ENCODE peak calls at places on chromosomes 1 and 21, in six cellular contexts. G is stimulated activated CD8-positive, alpha-beta memory T cell treated with anti-CD3 and anti-CD28 coated beads, Interleukin-4, amount 100 ng/mL, for 48 hours; H is endothelial cell; R is activated T-helper 1 cell treated with anti-CD3 and anti-CD28 coated beads, Interleukin-12 subunit alpha, Interleukin-12 subunit beta, Interleukin-2, Interleukin-4 antibody, amounts not matched to agents 30 ng/mL and 10 ng/mL and 1 ng/mL, durations not matched to agents 14 hours and 24 hours and 36 hours; F is astrocyte of the spinal cord; C is left colon. U is an unnamed sample.

GRCh38 chr1:210407207-210407886 is 78.6 kb downstream of the HHAT start:
- DNase-seq in G (peak; percentile 90), H (peak; percentile 83), R (peak; percentile 49), F (peak; percentile 69), C (no peak), U (peak; percentile 87)

GRCh38 chr1:150528196-150528595 is 12.6 kb downstream of the FALEC start:
- DNase-seq in G (no peak), H (no peak), R (no peak), F (peak; percentile 55), C (no peak), U (no peak)

GRCh38 chr21:34360488-34361241 is 3.1 kb upstream of the KCNE2 start:
- DNase-seq in G (no peak), H (no peak), R (no peak), F (no peak), C (no peak), U (no peak)

GRCh38 chr21:33265664-33266049 is 510 bp upstream of the IL10RB start:
- DNase-seq in G (no peak), H (no peak), R (no peak), F (no peak), C (peak; percentile 69), U (no peak)

GRCh38 chr1:2317230-2318065 is 73.9 kb downstream of the MORN1 start:
- DNase-seq in G (no peak), H (no peak), R (no peak), F (no peak), C (no peak), U (peak; percentile 38)

GRCh38 chr21:42991992-42992740 is 17.8 kb downstream of the PKNOX1 start:
- DNase-seq in G (no peak), H (peak; percentile 23), R (no peak), F (peak; percentile 87), C (peak; percentile 66), U (no peak)

GRCh38 chr1:24704411-24705259 is 40.6 kb upstream of the CLIC4 start:
- DNase-seq in G (no peak), H (no peak), R (no peak), F (peak; percentile 90), C (no peak), U (no peak)

GRCh38 chr1:3821004-3821933 is 25.0 kb upstream of the LRRC47 start:
- DNase-seq in G (no peak), H (no peak), R (no peak), F (no peak), C (no peak), U (no peak)

GRCh38 chr1:174160109-174160473 is 771 bp downstream of the RABGAP1L start:
- DNase-seq in G (peak; percentile 50), H (peak; percentile 28), R (no peak), F (peak; percentile 37), C (peak; percentile 69), U (peak; percentile 39)

GRCh38 chr1:226531360-226532093 is 17.0 kb upstream of the STUM start:
- DNase-seq in G (no peak), H (no peak), R (no peak), F (no peak), C (no peak), U (no peak)

U was measured in nephron progenitor cell.